ENCODE peak calls at places on chromosomes 7 and 10, in five cellular contexts. J, E, I, N and O are unnamed samples.

GRCh38 chr7:120272261-120272895 is 597 bp upstream of the KCND2 start:
- DNase-seq in J (peak; percentile 57), E (peak; percentile 22), I (peak; percentile 56), N (peak; percentile 27), O (peak; percentile 92)

GRCh38 chr10:130336612-130337304 is 200.6 kb downstream of the GLRX3 start:
- DNase-seq in J (no peak), E (no peak), I (peak; percentile 1), N (no peak), O (no peak)

GRCh38 chr10:130141460-130141859 is 5.3 kb downstream of the GLRX3 start:
- DNase-seq in J (no peak), E (peak; percentile 20), I (peak; percentile 54), N (no peak), O (no peak)

GRCh38 chr7:149199234-149199990 is 4.1 kb downstream of the ZNF282 start:
- DNase-seq in J (no peak), E (no peak), I (no peak), N (no peak), O (no peak)

GRCh38 chr10:15515207-15515606 is 144.1 kb upstream of the FAM171A1 start:
- DNase-seq in J (no peak), E (no peak), I (no peak), N (no peak), O (no peak)

GRCh38 chr7:50781371-50781770 is 1.3 kb downstream of the GRB10 start:
- DNase-seq in J (no peak), E (no peak), I (no peak), N (no peak), O (no peak)

GRCh38 chr7:155003215-155003999 is 483 bp upstream of the PAXIP1 start:
- DNase-seq in J (peak; percentile 86), E (peak; percentile 63), I (peak; percentile 90), N (no peak), O (peak; percentile 78)

GRCh38 chr7:5694221-5694754 is 87.2 kb downstream of the RNF216 start:
- DNase-seq in J (no peak), E (no peak), I (no peak), N (no peak), O (no peak)

GRCh38 chr10:125064681-125065492 is 95.5 kb downstream of the CTBP2 start:
- DNase-seq in J (no peak), E (no peak), I (no peak), N (peak; percentile 95), O (peak; percentile 58)

GRCh38 chr10:76946268-76946667 is 691.3 kb downstream of the KCNMA1 start:
- DNase-seq in J (no peak), E (no peak), I (no peak), N (no peak), O (no peak)

GRCh38 chr7:23456093-23456492 is 14.2 kb downstream of the IGF2BP3 start:
- DNase-seq in J (no peak), E (no peak), I (no peak), N (no peak), O (no peak)

GRCh38 chr10:2861632-2862210 is 205.6 kb upstream of the PFKP start:
- DNase-seq in J (no peak), E (no peak), I (no peak), N (no peak), O (no peak)

GRCh38 chr10:125982256-125982948 is 86.0 kb downstream of the FANK1 start:
- DNase-seq in J (peak; percentile 69), E (peak; percentile 41), I (peak; percentile 53), N (peak; percentile 35), O (peak; percentile 88)

GRCh38 chr10:67678335-67678974 is 17.5 kb downstream of the CTNNA3 start:
- DNase-seq in J (no peak), E (no peak), I (no peak), N (no peak), O (no peak)
- TF ChIP-seq JUNB in J (no peak), E (no peak), I (no peak), N (no peak), O (no peak)

DNA sequence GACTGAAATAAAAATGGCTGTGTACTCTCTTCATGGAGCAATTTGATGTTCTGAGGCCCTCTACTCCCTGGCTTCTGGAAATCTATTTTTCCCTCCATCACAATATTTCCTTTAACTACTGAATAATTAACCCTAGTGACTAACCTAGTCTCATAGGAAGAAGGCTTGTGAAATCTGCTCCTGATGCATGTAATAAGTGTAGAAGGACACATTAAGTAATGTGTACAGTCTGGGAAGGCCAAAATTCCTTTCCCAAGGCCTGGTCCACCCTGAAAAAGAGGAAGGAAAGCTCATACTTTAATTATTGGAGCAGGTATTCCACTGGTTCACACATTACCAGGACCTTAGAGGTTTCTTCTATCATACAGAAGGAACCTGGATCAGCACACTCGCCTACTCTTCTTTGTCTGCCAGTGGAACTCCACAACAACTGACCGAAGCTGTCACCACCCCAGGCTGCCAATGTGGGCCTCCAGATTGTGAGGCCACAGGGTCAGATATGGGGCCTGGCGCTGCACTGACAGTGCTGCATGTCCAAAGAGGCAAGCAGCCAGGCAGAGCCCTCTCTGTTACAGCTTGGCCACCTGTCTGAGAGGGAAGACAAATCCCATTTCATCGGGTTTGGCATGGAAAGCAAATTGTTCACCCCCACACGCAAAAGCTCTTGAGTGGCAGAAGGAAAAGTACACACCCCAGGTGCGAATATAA is 54.4 kb upstream of the FAM133B start:
- DNase-seq in J (no peak), E (no peak), I (no peak), N (no peak), O (no peak)
- TF ChIP-seq CTCF in J (no peak), E (no peak), I (no peak), N (no peak), O (no peak)

GRCh38 chr7:84492128-84492527 is 297.5 kb upstream of the SEMA3A start:
- DNase-seq in J (no peak), E (no peak), I (no peak), N (no peak), O (no peak)
- H3K27ac ChIP-seq in J (no peak overlapping the region), E (no peak overlapping the region), I (no peak overlapping the region), N (no peak overlapping the region), O (no peak overlapping the region)

GRCh38 chr7:66505531-66506451 is 122.9 kb upstream of the KCTD7 start:
- DNase-seq in J (no peak), E (no peak), I (no peak), N (no peak), O (no peak)
- TF ChIP-seq JUNB in J (no peak), E (no peak), I (no peak), N (no peak), O (no peak)

GRCh38 chr10:6408799-6409198 is 171.3 kb downstream of the PRKCQ start:
- DNase-seq in J (no peak), E (no peak), I (no peak), N (no peak), O (no peak)
- TF ChIP-seq CTCF in J (no peak), E (no peak), I (no peak), N (no peak), O (no peak)

DNA sequence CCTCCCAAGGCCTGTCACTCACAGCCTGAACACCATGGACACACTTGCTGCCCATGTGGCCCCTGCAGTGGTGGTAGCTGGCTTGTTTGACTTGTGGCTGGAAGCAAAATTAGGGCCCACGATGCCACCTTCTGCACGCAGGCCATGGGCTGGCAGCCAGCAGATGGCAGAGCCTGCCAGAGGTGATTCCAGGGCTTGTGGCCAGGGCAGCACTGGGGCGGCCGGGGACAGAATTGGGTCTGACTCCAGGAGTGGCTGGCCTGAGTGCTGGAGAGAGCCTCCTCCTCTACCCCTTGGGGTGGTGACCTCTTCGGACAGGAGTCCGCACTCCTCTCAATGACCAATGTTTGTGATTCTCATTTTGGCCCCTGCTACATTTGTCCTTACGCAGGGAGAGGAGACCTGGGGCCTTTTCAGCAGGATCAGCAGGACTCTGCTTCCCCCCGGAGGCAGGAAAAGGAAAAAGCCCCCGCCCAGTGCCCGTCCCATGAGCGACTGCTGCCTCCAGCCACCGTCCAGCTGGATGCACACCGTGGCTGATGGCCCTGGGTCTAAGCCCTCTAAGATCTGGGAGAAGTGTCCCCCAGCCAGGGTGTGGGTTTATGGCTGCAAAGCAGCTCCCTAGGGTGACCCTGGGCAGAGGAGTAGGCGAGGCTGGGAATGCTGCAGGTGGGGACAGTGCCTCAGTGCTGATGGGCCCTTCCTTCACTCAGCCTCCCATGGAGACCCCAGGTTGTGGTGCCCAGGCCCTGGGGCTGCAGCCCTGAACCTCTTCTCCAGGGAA is 26.5 kb downstream of the DNAJB12 start:
- DNase-seq in J (peak; percentile 85), E (peak; percentile 71), I (peak; percentile 87), N (no peak), O (peak; percentile 88)
- H3K27ac ChIP-seq in J (peak overlapping the region; percentile 93), E (no peak overlapping the region), I (peak overlapping the region; percentile 36), N (peak overlapping the region; percentile 22), O (no peak overlapping the region)

GRCh38 chr10:133158756-133159610 is 1.0 kb upstream of the KNDC1 start:
- DNase-seq in J (peak; percentile 50), E (no peak), I (peak; percentile 34), N (no peak), O (peak; percentile 73)

GRCh38 chr10:133161486-133162051 is 1.6 kb downstream of the KNDC1 start:
- DNase-seq in J (no peak), E (no peak), I (no peak), N (no peak), O (peak; percentile 47)

GRCh38 chr10:133159611-133159949 is 439 bp upstream of the KNDC1 start:
- DNase-seq in J (no peak), E (no peak), I (no peak), N (no peak), O (no peak)

GRCh38 chr10:133160813-133161471 is 923 bp downstream of the KNDC1 start:
- DNase-seq in J (no peak), E (no peak), I (no peak), N (no peak), O (peak; percentile 47)

DNA sequence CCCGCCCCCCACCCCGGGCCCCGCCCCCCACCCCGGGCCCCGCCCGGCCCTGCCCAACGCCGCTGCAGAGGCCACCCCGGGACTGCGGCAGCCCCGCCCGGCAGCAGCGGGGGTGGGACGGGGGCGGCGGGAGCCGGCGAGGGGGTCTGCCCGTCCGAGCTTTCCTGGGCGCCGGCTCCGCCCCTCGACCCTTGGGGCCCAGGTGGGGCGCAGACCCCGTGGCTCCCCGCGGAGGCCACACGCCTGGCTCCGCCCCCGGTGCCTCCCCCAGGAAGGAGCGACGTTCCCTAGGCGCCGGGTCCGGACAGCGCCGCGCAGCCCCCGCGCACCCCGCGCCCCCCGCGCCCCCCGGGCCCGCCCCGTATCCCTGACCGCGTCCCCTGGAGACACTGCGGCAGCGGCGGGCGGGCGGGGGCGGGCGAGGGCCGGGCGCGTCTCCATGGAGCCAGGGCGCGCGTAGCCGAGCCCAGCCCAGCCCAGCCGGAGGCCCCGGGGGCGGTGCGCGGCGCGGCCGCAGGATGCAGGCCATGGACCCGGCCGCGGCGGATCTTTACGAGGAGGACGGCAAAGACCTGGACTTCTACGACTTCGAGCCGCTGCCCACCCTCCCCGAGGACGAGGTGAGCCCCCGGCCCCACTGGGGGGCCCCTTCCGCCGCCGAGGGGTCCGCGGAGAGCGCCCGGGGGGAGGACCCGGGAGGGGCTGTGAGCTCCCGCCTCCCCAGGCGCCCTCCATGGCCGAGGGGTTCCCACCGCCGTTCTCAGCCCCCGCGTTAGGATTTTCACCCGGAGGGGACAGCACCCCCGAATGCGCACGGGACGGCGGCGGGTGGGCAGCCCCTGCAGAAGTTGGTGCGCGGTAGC is at the start of gene KNDC1:
- DNase-seq in J (no peak), E (no peak), I (peak; percentile 47), N (no peak), O (peak; percentile 75)
- TF ChIP-seq JUNB in J (no peak), E (no peak), I (no peak), N (no peak), O (no peak)